ENCODE peak calls at places on chromosomes 2 and 18, in seven cellular contexts. G, V, F, R, Z, U and N are unnamed samples.

GRCh38 chr2:97660775-97661417 is 2.9 kb downstream of the ACTR1B start:
- DNase-seq in G (no peak), Z (no peak), R (peak; percentile 16), F (no peak), U (no peak), V (peak; percentile 26), N (no peak)

GRCh38 chr2:193868833-193869232 is 1674.1 kb upstream of the TMEFF2 start:
- DNase-seq in G (no peak), V (peak; percentile 2), R (no peak), Z (no peak), U (no peak), F (no peak), N (no peak)

GRCh38 chr2:88831071-88831791 is 139.8 kb downstream of the RPIA start:
- DNase-seq in U (no peak), G (no peak), V (no peak), F (no peak), R (no peak), Z (no peak), N (no peak)

GRCh38 chr2:210007895-210008294 is 5.5 kb downstream of the RPE start:
- DNase-seq in F (no peak), G (no peak), V (no peak), R (no peak), U (no peak), Z (no peak), N (no peak)

GRCh38 chr2:95374029-95374428 is 28.5 kb upstream of the FAHD2A start:
- DNase-seq in G (no peak), R (no peak), U (no peak), Z (no peak), V (no peak), F (no peak), N (peak; percentile 12)

GRCh38 chr2:224038049-224038829 is 847 bp downstream of the SERPINE2 start:
- DNase-seq in V (peak; percentile 17), U (peak; percentile 43), F (peak; percentile 14), R (peak; percentile 51), Z (no peak), G (no peak), N (no peak)

GRCh38 chr18:44917865-44918476 is 237.3 kb downstream of the SETBP1 start:
- DNase-seq in V (no peak), F (no peak), Z (no peak), R (no peak), U (no peak), G (no peak), N (no peak)

GRCh38 chr2:195410272-195410671 is 246.8 kb upstream of the SLC39A10 start:
- DNase-seq in U (no peak), Z (no peak), F (no peak), G (no peak), R (no peak), V (no peak), N (no peak)

GRCh38 chr2:146716591-146716990 is 1128.2 kb upstream of the ACVR2A start:
- DNase-seq in G (no peak), V (no peak), R (no peak), U (no peak), Z (no peak), F (no peak), N (no peak)

GRCh38 chr2:63544017-63544627 is 44.2 kb downstream of the WDPCP start:
- DNase-seq in Z (no peak), G (peak; percentile 44), V (peak; percentile 20), U (no peak), F (no peak), R (peak; percentile 18), N (no peak)

GRCh38 chr2:96537734-96538486 is 1.4 kb downstream of the ARID5A start:
- DNase-seq in V (no peak), U (no peak), F (no peak), G (no peak), R (no peak), Z (no peak), N (no peak)

GRCh38 chr18:59910967-59911366 is 11.2 kb downstream of the PMAIP1 start:
- DNase-seq in R (peak; percentile 85), V (peak; percentile 94), F (no peak), G (no peak), Z (no peak), U (no peak), N (no peak)

GRCh38 chr2:166163775-166164174 is 36.0 kb upstream of the SCN1A start:
- DNase-seq in R (peak; percentile 25), V (peak; percentile 13), U (no peak), G (no peak), Z (no peak), F (no peak), N (no peak)

GRCh38 chr2:230680463-230681195 is 32.0 kb upstream of the CAB39 start:
- DNase-seq in Z (no peak), R (peak; percentile 87), U (no peak), G (no peak), F (no peak), V (no peak), N (no peak)

GRCh38 chr2:215528555-215528954 is 92.7 kb upstream of the FN1 start:
- DNase-seq in U (no peak), Z (peak; percentile 39), R (peak; percentile 99), G (no peak), F (no peak), V (peak; percentile 95), N (peak; percentile 73)

GRCh38 chr18:50506362-50506761 is 53.5 kb upstream of the MAPK4 start:
- DNase-seq in V (no peak), U (no peak), R (no peak), G (no peak), Z (no peak), F (no peak), N (no peak)

GRCh38 chr2:228875152-228875875 is 395.8 kb downstream of the PID1 start:
- DNase-seq in Z (no peak), F (no peak), G (no peak), U (no peak), V (peak; percentile 37), R (peak; percentile 94), N (no peak)